ENCODE peak calls at places on chromosomes 4 and X, in ten cellular contexts. One of them, this sample, is unnamed.

GRCh38 chr4:16643852-16644251 is 254.6 kb downstream of the LDB2 start:
- DNase-seq in KG1: no peak
- DNase-seq in GM10248: no peak
- DNase-seq in Caki2: no peak
- DNase-seq in stromal cell of bone marrow: no peak
- DNase-seq in NCI-H82: no peak
- DNase-seq in nucleus accumbens: no peak
- DNase-seq in myocyte: no peak
- DNase-seq in activated CD8-positive, alpha-beta memory T cell treated with anti-CD3 and anti-CD28 coated beads for 4 hours: no peak
- DNase-seq in activated CD4-positive, alpha-beta T cell treated with anti-CD3 and anti-CD28 coated beads, Interleukin-2, amount 50 U/mL, for 1 hour: no peak
- DNase-seq in this sample: no peak

GRCh38 chrX:132395059-132395458 is 93.8 kb downstream of the MBNL3 start:
- DNase-seq in myocyte: no peak
- DNase-seq in GM10248: no peak
- DNase-seq in KG1: no peak
- DNase-seq in stromal cell of bone marrow: no peak
- DNase-seq in activated CD4-positive, alpha-beta T cell treated with anti-CD3 and anti-CD28 coated beads, Interleukin-2, amount 50 U/mL, for 1 hour: no peak
- DNase-seq in nucleus accumbens: no peak
- DNase-seq in activated CD8-positive, alpha-beta memory T cell treated with anti-CD3 and anti-CD28 coated beads for 4 hours: no peak
- DNase-seq in Caki2: no peak
- DNase-seq in NCI-H82: peak; percentile 22
- DNase-seq in this sample: no peak

GRCh38 chr4:100842856-100843255 is 325.0 kb upstream of the EMCN start:
- DNase-seq in Caki2: no peak
- DNase-seq in activated CD8-positive, alpha-beta memory T cell treated with anti-CD3 and anti-CD28 coated beads for 4 hours: no peak
- DNase-seq in stromal cell of bone marrow: no peak
- DNase-seq in activated CD4-positive, alpha-beta T cell treated with anti-CD3 and anti-CD28 coated beads, Interleukin-2, amount 50 U/mL, for 1 hour: no peak
- DNase-seq in NCI-H82: no peak
- DNase-seq in nucleus accumbens: no peak
- DNase-seq in myocyte: no peak
- DNase-seq in GM10248: no peak
- DNase-seq in KG1: no peak
- DNase-seq in this sample: no peak

GRCh38 chr4:149790172-149790907 is 25.3 kb downstream of the IQCM start:
- DNase-seq in Caki2: no peak
- DNase-seq in nucleus accumbens: no peak
- DNase-seq in stromal cell of bone marrow: no peak
- DNase-seq in activated CD4-positive, alpha-beta T cell treated with anti-CD3 and anti-CD28 coated beads, Interleukin-2, amount 50 U/mL, for 1 hour: no peak
- DNase-seq in GM10248: no peak
- DNase-seq in activated CD8-positive, alpha-beta memory T cell treated with anti-CD3 and anti-CD28 coated beads for 4 hours: no peak
- DNase-seq in myocyte: no peak
- DNase-seq in KG1: no peak
- DNase-seq in NCI-H82: no peak
- DNase-seq in this sample: no peak

GRCh38 chr4:98485816-98486355 is 172.5 kb downstream of the TSPAN5 start:
- DNase-seq in Caki2: no peak
- DNase-seq in activated CD4-positive, alpha-beta T cell treated with anti-CD3 and anti-CD28 coated beads, Interleukin-2, amount 50 U/mL, for 1 hour: no peak
- DNase-seq in NCI-H82: no peak
- DNase-seq in activated CD8-positive, alpha-beta memory T cell treated with anti-CD3 and anti-CD28 coated beads for 4 hours: no peak
- DNase-seq in stromal cell of bone marrow: no peak
- DNase-seq in KG1: no peak
- DNase-seq in GM10248: no peak
- DNase-seq in nucleus accumbens: no peak
- DNase-seq in myocyte: no peak
- DNase-seq in this sample: no peak

GRCh38 chr4:38290360-38290759 is 330.2 kb downstream of the PTTG2 start:
- DNase-seq in activated CD4-positive, alpha-beta T cell treated with anti-CD3 and anti-CD28 coated beads, Interleukin-2, amount 50 U/mL, for 1 hour: no peak
- DNase-seq in KG1: no peak
- DNase-seq in NCI-H82: no peak
- DNase-seq in myocyte: no peak
- DNase-seq in nucleus accumbens: no peak
- DNase-seq in Caki2: no peak
- DNase-seq in GM10248: no peak
- DNase-seq in stromal cell of bone marrow: no peak
- DNase-seq in activated CD8-positive, alpha-beta memory T cell treated with anti-CD3 and anti-CD28 coated beads for 4 hours: no peak
- DNase-seq in this sample: no peak

GRCh38 chrX:9865804-9866471 is 79.7 kb downstream of the SHROOM2 start:
- DNase-seq in myocyte: no peak
- DNase-seq in activated CD4-positive, alpha-beta T cell treated with anti-CD3 and anti-CD28 coated beads, Interleukin-2, amount 50 U/mL, for 1 hour: no peak
- DNase-seq in Caki2: peak; percentile 19
- DNase-seq in stromal cell of bone marrow: no peak
- DNase-seq in KG1: no peak
- DNase-seq in GM10248: peak; percentile 29
- DNase-seq in activated CD8-positive, alpha-beta memory T cell treated with anti-CD3 and anti-CD28 coated beads for 4 hours: no peak
- DNase-seq in nucleus accumbens: no peak
- DNase-seq in NCI-H82: no peak
- DNase-seq in this sample: no peak

GRCh38 chr4:102687373-102687981 is 73.3 kb downstream of the MANBA start:
- DNase-seq in KG1: no peak
- DNase-seq in stromal cell of bone marrow: no peak
- DNase-seq in GM10248: peak; percentile 56
- DNase-seq in Caki2: peak; percentile 67
- DNase-seq in nucleus accumbens: no peak
- DNase-seq in activated CD4-positive, alpha-beta T cell treated with anti-CD3 and anti-CD28 coated beads, Interleukin-2, amount 50 U/mL, for 1 hour: no peak
- DNase-seq in activated CD8-positive, alpha-beta memory T cell treated with anti-CD3 and anti-CD28 coated beads for 4 hours: no peak
- DNase-seq in myocyte: no peak
- DNase-seq in NCI-H82: no peak
- DNase-seq in this sample: no peak

GRCh38 chrX:125293792-125294780 is 25.6 kb upstream of the TEX13C start:
- DNase-seq in GM10248: no peak
- DNase-seq in activated CD8-positive, alpha-beta memory T cell treated with anti-CD3 and anti-CD28 coated beads for 4 hours: no peak
- DNase-seq in stromal cell of bone marrow: no peak
- DNase-seq in NCI-H82: no peak
- DNase-seq in myocyte: no peak
- DNase-seq in activated CD4-positive, alpha-beta T cell treated with anti-CD3 and anti-CD28 coated beads, Interleukin-2, amount 50 U/mL, for 1 hour: no peak
- DNase-seq in nucleus accumbens: no peak
- DNase-seq in Caki2: no peak
- DNase-seq in KG1: no peak
- DNase-seq in this sample: no peak

This sample was measured in H1.